ENCODE peak calls at places on chromosomes 2 and 18, in ten cellular contexts. G is mesendoderm; Q is upper lobe of right lung; T is CD8-positive, alpha-beta memory T cell; Y is aorta; A is colonic mucosa; E is hepatocyte; L is psoas muscle; S is uterus; U is heart right ventricle. O is an unnamed sample.

GRCh38 chr2:2503864-2504418 is 172.9 kb upstream of the MYT1L start:
- DNase-seq in G (peak; percentile 0), Q (no peak), T (no peak), Y (no peak), A (no peak), E (no peak), L (no peak), S (no peak), U (no peak), O (no peak)

GRCh38 chr18:26386421-26386820 is 160.2 kb downstream of the TAF4B start:
- DNase-seq in G (no peak), Q (no peak), T (no peak), Y (no peak), A (no peak), E (no peak), L (no peak), S (no peak), U (no peak), O (no peak)

GRCh38 chr18:78743078-78743477 is 236.5 kb upstream of the SALL3 start:
- DNase-seq in G (no peak), Q (no peak), T (no peak), Y (no peak), A (no peak), E (no peak), L (no peak), S (no peak), U (no peak), O (no peak)

GRCh38 chr18:27894746-27895145 is 282.2 kb downstream of the CDH2 start:
- DNase-seq in G (no peak), Q (no peak), T (no peak), Y (no peak), A (no peak), E (no peak), L (no peak), S (no peak), U (no peak), O (no peak)

GRCh38 chr2:95215018-95215612 is 7.8 kb downstream of the ZNF892 start:
- DNase-seq in G (peak; percentile 13), Q (no peak), T (no peak), Y (no peak), A (no peak), E (no peak), L (no peak), S (no peak), U (no peak), O (no peak)

GRCh38 chr18:2087877-2088673 is 483.2 kb downstream of the METTL4 start:
- DNase-seq in G (no peak), Q (no peak), T (no peak), Y (no peak), A (no peak), E (peak; percentile 14), L (peak; percentile 74), S (no peak), U (peak; percentile 31), O (peak; percentile 79)

GRCh38 chr2:109203246-109204011 is 74.4 kb downstream of the SH3RF3 start:
- DNase-seq in G (no peak), Q (no peak), T (no peak), Y (no peak), A (no peak), E (no peak), L (no peak), S (no peak), U (no peak), O (no peak)

GRCh38 chr18:36428431-36429029 is 131.0 kb downstream of the FHOD3 start:
- DNase-seq in G (no peak), Q (no peak), T (no peak), Y (no peak), A (no peak), E (no peak), L (no peak), S (no peak), U (no peak), O (no peak)

GRCh38 chr2:38207168-38207567 is 131.2 kb upstream of the CYP1B1 start:
- DNase-seq in G (no peak), Q (no peak), T (no peak), Y (no peak), A (no peak), E (no peak), L (no peak), S (no peak), U (no peak), O (no peak)

GRCh38 chr2:240505946-240506345 is 51.8 kb downstream of the ANKMY1 start:
- DNase-seq in G (no peak), Q (no peak), T (no peak), Y (peak; percentile 51), A (no peak), E (no peak), L (no peak), S (no peak), U (no peak), O (no peak)

GRCh38 chr18:27226556-27227075 is 41.5 kb upstream of the CHST9 start:
- DNase-seq in G (peak; percentile 61), Q (no peak), T (no peak), Y (no peak), A (no peak), E (no peak), L (no peak), S (no peak), U (no peak), O (no peak)

GRCh38 chr18:49761771-49762170 is 51.6 kb downstream of the ACAA2 start:
- DNase-seq in G (no peak), Q (no peak), T (no peak), Y (no peak), A (no peak), E (no peak), L (no peak), S (no peak), U (no peak), O (no peak)

GRCh38 chr18:49764032-49764431 is 49.3 kb downstream of the ACAA2 start:
- DNase-seq in G (no peak), Q (peak; percentile 43), T (no peak), Y (no peak), A (no peak), E (no peak), L (no peak), S (no peak), U (no peak), O (no peak)

GRCh38 chr18:49762191-49763077 is 50.9 kb downstream of the ACAA2 start:
- DNase-seq in G (no peak), Q (peak; percentile 61), T (no peak), Y (no peak), A (no peak), E (no peak), L (no peak), S (no peak), U (no peak), O (no peak)

GRCh38 chr18:49766646-49767045 is 46.7 kb downstream of the ACAA2 start:
- DNase-seq in G (no peak), Q (peak; percentile 27), T (no peak), Y (no peak), A (no peak), E (no peak), L (no peak), S (no peak), U (no peak), O (no peak)

DNA sequence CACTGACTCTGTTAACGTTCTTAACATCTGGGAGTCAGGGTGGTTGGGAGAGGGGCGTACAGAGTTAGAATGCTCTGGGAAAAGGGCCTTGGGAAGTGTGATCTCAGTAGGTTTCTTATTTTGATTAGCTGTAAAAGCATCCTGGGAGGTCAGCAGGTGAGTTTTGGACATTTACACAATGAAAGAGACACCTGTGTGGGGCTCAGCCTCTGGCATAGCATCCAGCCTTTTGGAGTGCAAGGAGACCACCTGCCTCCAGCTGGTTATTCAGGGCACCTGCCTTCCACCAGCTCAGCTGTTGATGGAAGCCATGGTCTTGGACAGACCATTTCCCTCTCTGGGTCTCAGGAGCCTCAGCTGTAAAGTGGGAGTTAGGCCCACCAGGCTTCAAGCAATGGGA is 49.7 kb downstream of the ACAA2 start:
- DNase-seq in G (no peak), Q (peak; percentile 19), T (no peak), Y (no peak), A (no peak), E (no peak), L (no peak), S (no peak), U (no peak), O (no peak)
- H3K27ac ChIP-seq in G (no peak overlapping the region), Q (no peak overlapping the region), T (no peak overlapping the region), Y (no peak overlapping the region), A (no peak overlapping the region), E (no peak overlapping the region), L (no peak overlapping the region), S (no peak overlapping the region), U (no peak overlapping the region), O (no peak overlapping the region)

DNA sequence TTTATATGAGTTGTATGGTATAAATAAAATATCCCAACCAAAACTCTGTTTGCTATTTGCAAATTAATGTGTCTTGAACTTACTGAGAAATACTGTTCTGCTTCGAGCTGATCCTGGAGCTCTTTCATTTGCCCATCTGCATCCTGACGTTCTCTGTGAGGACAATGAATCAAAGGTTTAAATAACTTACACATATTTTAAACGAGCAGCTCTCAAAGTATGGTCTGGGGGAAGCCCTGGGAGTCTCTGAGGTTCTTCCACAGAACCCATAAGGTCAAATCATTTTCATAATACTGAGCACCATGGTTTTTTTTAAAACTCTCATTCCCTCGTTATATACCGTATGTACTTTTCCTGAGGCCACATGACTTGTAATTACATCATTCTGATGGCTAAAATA is 46.7 kb downstream of the SLC66A3 start:
- DNase-seq in G (no peak), Q (no peak), T (no peak), Y (no peak), A (no peak), E (no peak), L (no peak), S (no peak), U (no peak), O (no peak)
- H3K4me3 ChIP-seq in G (no peak overlapping the region), Q (no peak overlapping the region), T (no peak overlapping the region), Y (no peak overlapping the region), A (no peak overlapping the region), E (no peak overlapping the region), L (no peak overlapping the region), S (no peak overlapping the region), U (no peak overlapping the region), O (no peak overlapping the region)

GRCh38 chr2:217688494-217688893 is 314.3 kb downstream of the TNS1 start:
- DNase-seq in G (no peak), Q (no peak), T (no peak), Y (no peak), A (no peak), E (no peak), L (no peak), S (no peak), U (no peak), O (no peak)
- H3K4me1 ChIP-seq in G (no peaks in the 10 kb centered on the region), Q (peaks cover 16% of the 10 kb centered on the region), T (no peaks in the 10 kb centered on the region), Y (peaks cover 12% of the 10 kb centered on the region), A (no peaks in the 10 kb centered on the region), E (peaks cover 18% of the 10 kb centered on the region), L (no peaks in the 10 kb centered on the region), S (no peaks in the 10 kb centered on the region), U (no peaks in the 10 kb centered on the region), O (peaks cover 5% of the 10 kb centered on the region)

DNA sequence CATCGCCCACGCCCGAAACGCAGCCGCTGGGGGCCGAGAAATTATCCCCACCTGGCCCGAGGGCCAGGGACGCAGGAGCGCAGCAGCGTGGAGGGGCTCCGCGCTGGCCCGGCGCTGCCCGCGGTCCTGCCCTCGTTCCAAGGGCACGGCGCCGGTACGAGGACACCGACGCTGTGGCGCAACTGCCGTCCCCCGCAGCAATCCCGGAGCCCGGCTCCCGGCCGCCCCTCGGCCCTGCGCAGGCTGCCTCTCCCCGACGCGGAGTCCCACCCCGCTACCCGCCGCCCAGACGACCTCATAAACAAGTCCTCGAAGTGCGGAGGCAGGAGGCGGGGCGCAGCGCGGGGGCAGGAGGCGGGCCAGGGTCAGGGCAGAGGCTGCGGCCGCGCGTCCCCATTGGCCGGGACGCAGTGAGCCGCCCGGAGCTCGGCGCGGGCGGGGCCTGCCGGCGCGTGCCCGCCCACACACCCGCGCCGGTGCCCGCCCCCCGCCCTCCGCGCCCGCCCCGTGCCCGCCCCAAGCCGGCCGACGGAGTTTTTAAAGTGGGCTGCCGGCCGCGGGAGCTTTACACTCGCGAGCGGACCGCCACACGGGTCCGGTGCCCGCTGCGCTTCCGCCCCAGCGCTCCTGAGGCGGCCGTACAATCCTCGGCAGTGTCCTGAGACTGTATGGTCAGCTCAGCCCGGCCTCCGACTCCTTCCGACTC is at the start of gene EPAS1:
- DNase-seq in G (peak; percentile 88), Q (peak; percentile 99), T (peak; percentile 87), Y (peak; percentile 99), A (peak; percentile 97), E (peak; percentile 94), L (peak; percentile 97), S (peak; percentile 94), U (peak; percentile 98), O (peak; percentile 99)
- H3K27ac ChIP-seq in G (no peak within 1 kb of the TSS), Q (peak within 1 kb of the TSS; percentile 98), T (peak within 1 kb of the TSS; percentile 57), Y (peak within 1 kb of the TSS; percentile 43), A (peak within 1 kb of the TSS; percentile 87), E (peak within 1 kb of the TSS; percentile 98), L (peak within 1 kb of the TSS; percentile 90), S (peak within 1 kb of the TSS; percentile 88), U (peak within 1 kb of the TSS; percentile 99), O (peak within 1 kb of the TSS; percentile 98)